ENCODE peak calls at places on chromosomes 2 and 18, in four cellular contexts. V, I, O and R are unnamed samples.

GRCh38 chr2:106038598-106039375 is 155.3 kb downstream of the UXS1 start:
- DNase-seq in V (no peak), I (peak), O (no peak), R (no peak)

GRCh38 chr2:32947076-32947483 is 327 bp downstream of the LTBP1 start:
- DNase-seq in V (no peak), I (no peak), O (peak), R (no peak)

GRCh38 chr18:8705941-8706544 is 687 bp downstream of the MTCL1 start:
- DNase-seq in V (no peak), I (peak), O (no peak), R (no peak)

GRCh38 chr2:223270538-223270937 is 218.5 kb downstream of the KCNE4 start:
- DNase-seq in V (no peak), I (no peak), O (no peak), R (no peak)

GRCh38 chr2:55718165-55719008 is 24.7 kb upstream of the PNPT1 start:
- DNase-seq in V (peak), I (peak), O (peak), R (peak)

GRCh38 chr2:149988361-149988760 is 400.8 kb upstream of the MMADHC start:
- DNase-seq in V (no peak), I (no peak), O (no peak), R (no peak)

GRCh38 chr18:70329076-70329475 is 40.2 kb downstream of the SOCS6 start:
- DNase-seq in V (no peak), I (no peak), O (no peak), R (no peak)

GRCh38 chr2:241767464-241768250 is 9.0 kb upstream of the GAL3ST2 start:
- DNase-seq in V (no peak), I (peak), O (no peak), R (no peak)

GRCh38 chr2:206692971-206693370 is 25.2 kb downstream of the DYTN start:
- DNase-seq in V (no peak), I (no peak), O (no peak), R (no peak)

GRCh38 chr2:165009466-165009865 is 54.1 kb upstream of the SLC38A11 start:
- DNase-seq in V (no peak), I (no peak), O (no peak), R (no peak)

DNA sequence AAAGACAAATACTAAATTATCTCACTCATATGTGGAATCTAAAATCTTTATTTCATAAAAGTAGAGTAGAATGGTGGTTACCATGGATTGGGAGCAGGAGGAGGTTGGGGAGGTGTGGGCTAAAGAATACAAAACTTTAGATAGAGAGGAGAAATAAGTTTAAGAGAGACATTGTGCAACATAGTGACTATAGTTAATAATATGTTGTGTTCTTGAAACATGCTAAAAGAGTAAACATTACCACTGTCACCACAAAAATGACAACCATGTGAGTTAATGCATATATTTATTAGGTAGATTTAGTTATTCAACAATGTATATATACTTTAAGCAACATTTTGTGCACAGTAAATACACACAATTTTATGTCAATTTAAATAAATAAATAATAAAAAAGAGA is 128.5 kb upstream of the COL3A1 start:
- DNase-seq in V (no peak), I (no peak), O (no peak), R (no peak)
- TF ChIP-seq ZBTB33 in V (no peak), I (no peak), O (no peak), R (no peak)

GRCh38 chr2:160156665-160157064 is 43.4 kb downstream of the ITGB6 start:
- DNase-seq in V (no peak), I (no peak), O (no peak), R (no peak)
- TF ChIP-seq ELF1 in V (no peak), I (no peak), O (no peak), R (no peak)

DNA sequence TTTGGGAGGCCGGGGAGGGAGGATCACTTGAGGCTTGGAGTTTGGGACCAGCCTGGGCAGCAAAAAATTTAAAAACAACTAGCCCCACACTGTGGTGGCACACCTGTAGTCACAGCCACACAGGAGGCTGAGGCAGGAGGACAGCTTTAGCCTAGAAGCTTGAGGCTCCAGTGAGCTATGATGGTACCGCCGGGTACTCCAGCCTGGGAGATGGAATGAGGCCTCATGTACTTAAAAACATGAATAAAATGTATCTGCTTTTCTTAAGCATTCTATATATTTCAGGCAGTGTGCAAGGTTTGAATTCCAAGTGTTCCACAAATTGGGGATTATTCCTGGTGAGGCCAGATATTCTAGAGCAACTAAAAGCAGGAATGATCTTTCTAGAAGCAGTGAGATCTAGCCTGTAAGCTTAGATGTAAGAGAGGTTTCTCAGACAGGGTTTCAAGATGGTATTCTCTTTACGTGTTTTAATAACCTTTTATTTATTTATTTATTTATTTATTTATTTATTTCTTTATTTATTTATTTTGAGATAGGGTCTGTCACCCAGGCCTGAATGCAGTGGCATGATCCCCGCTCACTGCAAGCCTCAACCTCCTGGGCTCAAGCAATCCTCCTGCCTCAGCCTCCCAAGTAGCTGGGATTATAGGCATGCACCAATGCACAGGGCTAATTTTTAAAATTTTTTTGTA is 4.1 kb upstream of the MARCHF7 start:
- DNase-seq in V (no peak), I (no peak), O (no peak), R (no peak)
- TF ChIP-seq ZBTB33 in V (no peak), I (no peak), O (no peak), R (no peak)

GRCh38 chr2:220394433-220394832 is 767.0 kb downstream of the SLC4A3 start:
- DNase-seq in V (no peak), I (no peak), O (no peak), R (no peak)
- TF ChIP-seq ELF1 in V (no peak), I (no peak), O (no peak), R (no peak)